ENCODE peak calls at places on chromosomes 11 and 22, in seven cellular contexts. H is HS-5; Q is RPMI7951; P is naive thymus-derived CD8-positive, alpha-beta T cell; X is midbrain; I is adipocyte; R is fibroblast of the aortic adventitia. A is an unnamed sample.
A peak's percentile ranks its signal among the peaks of the same experiment; 100 is the strongest.

GRCh38 chr11:66002648-66003225 is 434 bp downstream of the BANF1 start:
- DNase-seq in H (peak; percentile 20), Q (no peak), P (no peak), X (no peak), I (peak; percentile 74), R (peak; percentile 45), A (peak; percentile 77)

GRCh38 chr22:32327066-32327465 is 30.6 kb upstream of the RFPL3 start:
- DNase-seq in H (no peak), Q (no peak), P (no peak), X (no peak), I (no peak), R (no peak), A (no peak)

GRCh38 chr11:65606876-65607613 is 7.0 kb downstream of the MAP3K11 start:
- DNase-seq in H (peak; percentile 37), Q (no peak), P (no peak), X (peak; percentile 94), I (peak; percentile 98), R (peak; percentile 95), A (peak; percentile 99)

GRCh38 chr11:119572481-119573424 is 149.8 kb upstream of the THY1 start:
- DNase-seq in H (no peak), Q (no peak), P (no peak), X (no peak), I (no peak), R (no peak), A (no peak)

GRCh38 chr22:21626073-21626734 is 3.6 kb downstream of the YDJC start:
- DNase-seq in H (no peak), Q (no peak), P (no peak), X (no peak), I (no peak), R (no peak), A (no peak)

GRCh38 chr11:134846776-134847722 is 435.0 kb upstream of the B3GAT1 start:
- DNase-seq in H (no peak), Q (no peak), P (no peak), X (no peak), I (no peak), R (no peak), A (no peak)

GRCh38 chr22:35860837-35861236 is 143.2 kb downstream of the APOL5 start:
- DNase-seq in H (no peak), Q (no peak), P (no peak), X (no peak), I (no peak), R (no peak), A (no peak)

GRCh38 chr22:20146777-20147176 is 4.1 kb downstream of the CCDC188 start:
- DNase-seq in H (no peak), Q (no peak), P (no peak), X (no peak), I (no peak), R (no peak), A (peak; percentile 33)

GRCh38 chr11:123203471-123203870 is 8.4 kb upstream of the CLMP start:
- DNase-seq in H (no peak), Q (no peak), P (no peak), X (no peak), I (no peak), R (no peak), A (no peak)

GRCh38 chr11:119051440-119052162 is 5.4 kb downstream of the HYOU1 start:
- DNase-seq in H (no peak), Q (no peak), P (no peak), X (no peak), I (no peak), R (no peak), A (no peak)

GRCh38 chr11:27242591-27242990 is 120.4 kb downstream of the CCDC34 start:
- DNase-seq in H (no peak), Q (peak; percentile 75), P (no peak), X (no peak), I (no peak), R (peak; percentile 63), A (no peak)

GRCh38 chr22:47000256-47000655 is 237.8 kb downstream of the TBC1D22A start:
- DNase-seq in H (no peak), Q (no peak), P (no peak), X (no peak), I (no peak), R (no peak), A (no peak)

GRCh38 chr11:18144243-18144642 is 11.9 kb downstream of the MRGPRX3 start:
- DNase-seq in H (peak; percentile 51), Q (peak; percentile 9), P (no peak), X (no peak), I (no peak), R (no peak), A (no peak)

GRCh38 chr11:102761646-102762238 is 18.7 kb downstream of the MMP10 start:
- DNase-seq in H (no peak), Q (peak; percentile 47), P (no peak), X (no peak), I (peak; percentile 55), R (peak; percentile 15), A (peak; percentile 16)

GRCh38 chr11:94650756-94651155 is 83.6 kb downstream of the PIWIL4 start:
- DNase-seq in H (peak; percentile 55), Q (peak; percentile 78), P (no peak), X (no peak), I (peak; percentile 93), R (peak; percentile 85), A (no peak)

GRCh38 chr22:23233746-23234408 is 53.6 kb downstream of the BCR start:
- DNase-seq in H (no peak), Q (peak; percentile 73), P (no peak), X (no peak), I (no peak), R (peak; percentile 70), A (peak; percentile 42)

GRCh38 chr11:116420770-116421528 is 351.8 kb downstream of the BUD13 start:
- DNase-seq in H (no peak), Q (peak; percentile 29), P (no peak), X (no peak), I (no peak), R (no peak), A (no peak)

GRCh38 chr11:9535189-9535781 is 38.2 kb upstream of the WEE1 start:
- DNase-seq in H (no peak), Q (peak; percentile 85), P (peak; percentile 69), X (peak; percentile 54), I (peak; percentile 72), R (peak; percentile 69), A (peak; percentile 72)

GRCh38 chr11:2151500-2152257 is 9.3 kb downstream of the INS start:
- DNase-seq in H (no peak), Q (peak; percentile 49), P (peak; percentile 77), X (peak; percentile 78), I (peak; percentile 89), R (peak; percentile 72), A (peak; percentile 92)

GRCh38 chr11:68406318-68407313 is 53.9 kb upstream of the PPP6R3 start:
- DNase-seq in H (no peak), Q (no peak), P (no peak), X (no peak), I (no peak), R (no peak), A (no peak)

GRCh38 chr11:126165366-126166156 is 45.9 kb downstream of the RPUSD4 start:
- DNase-seq in H (no peak), Q (no peak), P (no peak), X (no peak), I (no peak), R (no peak), A (peak; percentile 92)

GRCh38 chr11:12386745-12387144 is 9.4 kb downstream of the PARVA start:
- DNase-seq in H (no peak), Q (no peak), P (no peak), X (no peak), I (no peak), R (no peak), A (no peak)

GRCh38 chr11:119716475-119717057 is 12.4 kb downstream of the NECTIN1 start:
- DNase-seq in H (no peak), Q (no peak), P (no peak), X (no peak), I (no peak), R (no peak), A (no peak)

GRCh38 chr11:19018901-19019300 is 41.6 kb downstream of the MRGPRX2 start:
- DNase-seq in H (no peak), Q (no peak), P (no peak), X (no peak), I (no peak), R (no peak), A (peak; percentile 84)

GRCh38 chr11:116697011-116697410 is 75.8 kb downstream of the BUD13 start:
- DNase-seq in H (no peak), Q (no peak), P (no peak), X (no peak), I (no peak), R (no peak), A (no peak)

GRCh38 chr11:22666700-22667439 is 459 bp downstream of the GAS2 start:
- DNase-seq in H (no peak), Q (no peak), P (no peak), X (peak; percentile 40), I (peak; percentile 35), R (peak; percentile 3), A (peak; percentile 82)

GRCh38 chr11:22567759-22568158 is 57.9 kb downstream of the FANCF start:
- DNase-seq in H (no peak), Q (no peak), P (no peak), X (no peak), I (no peak), R (no peak), A (no peak)

GRCh38 chr22:29016067-29016938 is 45.3 kb downstream of the C22orf31 start:
- DNase-seq in H (no peak), Q (no peak), P (no peak), X (no peak), I (no peak), R (no peak), A (peak; percentile 70)

GRCh38 chr11:73598719-73599379 is 937 bp upstream of the FAM168A start:
- DNase-seq in H (no peak), Q (no peak), P (no peak), X (no peak), I (no peak), R (no peak), A (no peak)

GRCh38 chr22:41598081-41598480 is 8.4 kb upstream of the PMM1 start:
- DNase-seq in H (peak; percentile 52), Q (peak; percentile 61), P (no peak), X (no peak), I (peak; percentile 60), R (peak; percentile 65), A (no peak)

GRCh38 chr11:111452146-111452545 is 60.0 kb downstream of the BTG4 start:
- DNase-seq in H (no peak), Q (peak; percentile 36), P (no peak), X (no peak), I (no peak), R (peak; percentile 13), A (no peak)

A was measured in left kidney.